ENCODE peak calls at places on chromosomes 7 and 10, in five cellular contexts. One of them, this sample, is unnamed.
A peak's percentile ranks its signal among the peaks of the same experiment; 100 is the strongest.

GRCh38 chr10:114709966-114710365 is 51.9 kb upstream of the ABLIM1 start:
- DNase-seq in activated T-helper 1 cell treated with Interleukin-2 at 50 U/mL for 16 hours: no peak
- DNase-seq in SK-MEL-5: no peak
- DNase-seq in HCT116: no peak
- DNase-seq in activated CD4-positive, alpha-beta T cell treated with anti-CD3 and anti-CD28 coated beads for 1 hour: no peak
- DNase-seq in this sample: no peak

GRCh38 chr10:3485287-3485686 is 299.7 kb downstream of the KLF6 start:
- DNase-seq in activated T-helper 1 cell treated with Interleukin-2 at 50 U/mL for 16 hours: no peak
- DNase-seq in SK-MEL-5: no peak
- DNase-seq in HCT116: no peak
- DNase-seq in activated CD4-positive, alpha-beta T cell treated with anti-CD3 and anti-CD28 coated beads for 1 hour: no peak
- DNase-seq in this sample: no peak

GRCh38 chr7:20350518-20350951 is 19.8 kb downstream of the ITGB8 start:
- DNase-seq in activated T-helper 1 cell treated with Interleukin-2 at 50 U/mL for 16 hours: no peak
- DNase-seq in SK-MEL-5: peak; percentile 51
- DNase-seq in HCT116: no peak
- DNase-seq in activated CD4-positive, alpha-beta T cell treated with anti-CD3 and anti-CD28 coated beads for 1 hour: no peak
- DNase-seq in this sample: no peak

GRCh38 chr7:111528331-111528730 is 34.0 kb downstream of the IMMP2L start:
- DNase-seq in activated T-helper 1 cell treated with Interleukin-2 at 50 U/mL for 16 hours: no peak
- DNase-seq in SK-MEL-5: no peak
- DNase-seq in HCT116: no peak
- DNase-seq in activated CD4-positive, alpha-beta T cell treated with anti-CD3 and anti-CD28 coated beads for 1 hour: no peak
- DNase-seq in this sample: no peak

GRCh38 chr10:127354992-127355391 is 158.6 kb upstream of the INSYN2A start:
- DNase-seq in activated T-helper 1 cell treated with Interleukin-2 at 50 U/mL for 16 hours: no peak
- DNase-seq in SK-MEL-5: no peak
- DNase-seq in HCT116: peak; percentile 3
- DNase-seq in activated CD4-positive, alpha-beta T cell treated with anti-CD3 and anti-CD28 coated beads for 1 hour: no peak
- DNase-seq in this sample: no peak

GRCh38 chr7:141158562-141158961 is 84.7 kb downstream of the TMEM178B start:
- DNase-seq in activated T-helper 1 cell treated with Interleukin-2 at 50 U/mL for 16 hours: no peak
- DNase-seq in SK-MEL-5: peak; percentile 85
- DNase-seq in HCT116: peak; percentile 38
- DNase-seq in activated CD4-positive, alpha-beta T cell treated with anti-CD3 and anti-CD28 coated beads for 1 hour: no peak
- DNase-seq in this sample: no peak

GRCh38 chr10:63383141-63383540 is 82.6 kb downstream of the JMJD1C start:
- DNase-seq in activated T-helper 1 cell treated with Interleukin-2 at 50 U/mL for 16 hours: no peak
- DNase-seq in SK-MEL-5: no peak
- DNase-seq in HCT116: no peak
- DNase-seq in activated CD4-positive, alpha-beta T cell treated with anti-CD3 and anti-CD28 coated beads for 1 hour: no peak
- DNase-seq in this sample: no peak

GRCh38 chr10:44959243-44960097 is at the start of gene RASSF4:
- DNase-seq in activated T-helper 1 cell treated with Interleukin-2 at 50 U/mL for 16 hours: peak; percentile 87
- DNase-seq in SK-MEL-5: peak; percentile 85
- DNase-seq in HCT116: peak; percentile 52
- DNase-seq in activated CD4-positive, alpha-beta T cell treated with anti-CD3 and anti-CD28 coated beads for 1 hour: peak; percentile 84
- DNase-seq in this sample: peak; percentile 86